ENCODE peak calls at places on chromosomes 1 and 21, in seven cellular contexts. V is left cardiac atrium, O is psoas muscle, R is HTR-8/SVneo, F is brain microvascular endothelial cell, P is epithelial cell of prostate, J is choroid plexus epithelial cell. A is an unnamed sample.

GRCh38 chr1:226443439-226443838 is 35.5 kb upstream of the PARP1 start:
- DNase-seq in O (no peak), V (no peak), P (peak; percentile 82), R (peak; percentile 42), J (peak; percentile 40), F (peak; percentile 33), A (no peak)

GRCh38 chr1:110337704-110338199 is 1.4 kb upstream of the RBM15 start:
- DNase-seq in R (peak; percentile 7), O (peak; percentile 37), F (no peak), V (peak; percentile 64), P (no peak), J (no peak), A (peak; percentile 56)

GRCh38 chr1:201505505-201505893 is 1.4 kb downstream of the CSRP1 start:
- DNase-seq in O (no peak), R (no peak), F (peak; percentile 66), V (peak; percentile 51), P (no peak), J (peak; percentile 70), A (peak; percentile 49)

GRCh38 chr1:170776777-170777176 is 112.8 kb downstream of the PRRX1 start:
- DNase-seq in P (no peak), O (no peak), V (no peak), F (no peak), J (no peak), R (no peak), A (no peak)

GRCh38 chr1:225961659-225962439 is 20.8 kb upstream of the LEFTY2 start:
- DNase-seq in V (no peak), P (no peak), O (no peak), F (no peak), J (no peak), R (no peak), A (no peak)

GRCh38 chr1:2800664-2801045 is 838 bp downstream of the TTC34 start:
- DNase-seq in P (no peak), F (no peak), R (no peak), V (peak; percentile 10), O (peak; percentile 9), J (no peak), A (no peak)

GRCh38 chr21:39845581-39846130 is 21.6 kb upstream of the PCP4 start:
- DNase-seq in P (no peak), V (no peak), R (no peak), F (no peak), J (peak; percentile 26), O (no peak), A (no peak)

GRCh38 chr1:230307213-230307612 is 118.9 kb downstream of the PGBD5 start:
- DNase-seq in R (no peak), P (peak; percentile 55), O (no peak), J (peak; percentile 11), V (no peak), F (no peak), A (no peak)

GRCh38 chr1:24992124-24992760 is 62.2 kb upstream of the RUNX3 start:
- DNase-seq in P (no peak), R (no peak), O (no peak), F (no peak), V (no peak), J (no peak), A (no peak)

GRCh38 chr1:180168786-180169640 is 14.3 kb downstream of the QSOX1 start:
- DNase-seq in O (peak; percentile 47), R (peak; percentile 74), J (peak; percentile 65), F (no peak), V (no peak), P (peak; percentile 16), A (peak; percentile 87)

GRCh38 chr1:20640183-20640597 is 6.9 kb downstream of the PINK1 start:
- DNase-seq in J (peak; percentile 73), R (peak; percentile 61), P (peak; percentile 8), F (peak; percentile 34), O (no peak), V (no peak), A (peak; percentile 54)

GRCh38 chr1:203669739-203670138 is 43.1 kb downstream of the ATP2B4 start:
- DNase-seq in R (peak; percentile 41), O (no peak), P (no peak), V (no peak), F (peak; percentile 69), J (peak; percentile 51), A (no peak)

GRCh38 chr1:229114781-229115417 is 156.0 kb upstream of the RAB4A start:
- DNase-seq in P (no peak), F (no peak), O (no peak), R (peak; percentile 39), J (peak; percentile 23), V (no peak), A (peak; percentile 45)

GRCh38 chr1:6967431-6968079 is 182.3 kb downstream of the CAMTA1 start:
- DNase-seq in J (peak; percentile 11), V (no peak), P (no peak), R (no peak), O (no peak), F (no peak), A (no peak)

GRCh38 chr1:11045428-11046269 is 1.4 kb downstream of the MASP2 start:
- DNase-seq in O (no peak), F (no peak), R (no peak), V (no peak), J (no peak), P (no peak), A (peak; percentile 93)

GRCh38 chr1:224632381-224632871 is 16.3 kb downstream of the CNIH3 start:
- DNase-seq in F (peak; percentile 91), R (no peak), J (peak; percentile 78), V (no peak), P (no peak), O (no peak), A (no peak)

A was measured in H9.